ENCODE peak calls at places on chromosomes 13 and 19, in seven cellular contexts. Y is substantia nigra; R is GM23338; P is iPS DF 6.9; W is tibial nerve; K is caudate nucleus; V is CD8-positive, alpha-beta T cell. D is an unnamed sample.

GRCh38 chr13:32228330-32229041 is 86.7 kb downstream of the ZAR1L start:
- DNase-seq in Y (no peak), R (peak), P (no peak), W (no peak), K (no peak), V (no peak), D (peak)

GRCh38 chr19:39138221-39139211 is 12.9 kb downstream of the PAK4 start:
- DNase-seq in Y (peak), R (no peak), P (no peak), W (no peak), K (no peak), V (no peak), D (no peak)

GRCh38 chr19:12140545-12141404 is 625 bp upstream of the ZNF20 start:
- DNase-seq in Y (peak), R (peak), P (peak), W (peak), K (peak), V (peak), D (peak)

GRCh38 chr19:17996826-17997316 is 11.1 kb upstream of the ARRDC2 start:
- DNase-seq in Y (peak), R (peak), P (no peak), W (peak), K (peak), V (peak), D (peak)

GRCh38 chr19:18520848-18521691 is 800 bp downstream of the ELL start:
- DNase-seq in Y (no peak), R (peak), P (no peak), W (no peak), K (peak), V (no peak), D (no peak)

GRCh38 chr13:62473190-62473943 is 1057.7 kb upstream of the PCDH20 start:
- DNase-seq in Y (no peak), R (peak), P (no peak), W (no peak), K (no peak), V (no peak), D (no peak)

GRCh38 chr19:5309438-5310204 is 31.0 kb downstream of the PTPRS start:
- DNase-seq in Y (no peak), R (peak), P (no peak), W (no peak), K (no peak), V (no peak), D (no peak)

GRCh38 chr13:112643759-112644459 is 45.9 kb upstream of the ATP11A start:
- DNase-seq in Y (no peak), R (no peak), P (no peak), W (no peak), K (no peak), V (no peak), D (no peak)

GRCh38 chr19:19053508-19054314 is 10.1 kb upstream of the SLC25A42 start:
- DNase-seq in Y (peak), R (peak), P (peak), W (no peak), K (no peak), V (peak), D (no peak)

GRCh38 chr13:57740719-57741118 is 109.2 kb downstream of the PCDH17 start:
- DNase-seq in Y (peak), R (no peak), P (no peak), W (no peak), K (peak), V (no peak), D (no peak)

GRCh38 chr13:112322562-112322961 is 53.6 kb upstream of the SPACA7 start:
- DNase-seq in Y (no peak), R (no peak), P (no peak), W (no peak), K (no peak), V (no peak), D (no peak)

GRCh38 chr13:98512774-98513327 is 64.1 kb downstream of the STK24 start:
- DNase-seq in Y (no peak), R (no peak), P (no peak), W (no peak), K (no peak), V (no peak), D (no peak)

GRCh38 chr13:68027311-68027710 is 797.2 kb upstream of the PCDH9 start:
- DNase-seq in Y (no peak), R (no peak), P (no peak), W (no peak), K (no peak), V (no peak), D (no peak)

GRCh38 chr19:43306097-43306496 is 36.8 kb upstream of the PSG9 start:
- DNase-seq in Y (no peak), R (no peak), P (no peak), W (no peak), K (no peak), V (no peak), D (no peak)

GRCh38 chr19:44954649-44955499 is at the start of gene CLPTM1:
- DNase-seq in Y (peak), R (peak), P (peak), W (peak), K (peak), V (peak), D (peak)

GRCh38 chr19:7069904-7070226 is 362 bp downstream of the ZNF557 start:
- DNase-seq in Y (no peak), R (no peak), P (no peak), W (no peak), K (no peak), V (no peak), D (no peak)

GRCh38 chr19:13825489-13826475 is 30.5 kb downstream of the ZSWIM4 start:
- DNase-seq in Y (no peak), R (peak), P (no peak), W (no peak), K (no peak), V (peak), D (no peak)

GRCh38 chr19:33316521-33317284 is 14.4 kb upstream of the CEBPA start:
- DNase-seq in Y (no peak), R (no peak), P (no peak), W (no peak), K (no peak), V (no peak), D (no peak)

GRCh38 chr13:46160474-46161066 is 21.4 kb downstream of the LCP1 start:
- DNase-seq in Y (no peak), R (peak), P (peak), W (no peak), K (no peak), V (peak), D (peak)

GRCh38 chr13:110361365-110361911 is 54.4 kb downstream of the COL4A2 start:
- DNase-seq in Y (no peak), R (no peak), P (no peak), W (peak), K (no peak), V (no peak), D (no peak)

GRCh38 chr19:33430674-33431277 is 57.3 kb downstream of the CEBPG start:
- DNase-seq in Y (peak), R (peak), P (peak), W (no peak), K (peak), V (peak), D (peak)

GRCh38 chr13:106390360-106390759 is 145.1 kb downstream of the EFNB2 start:
- DNase-seq in Y (no peak), R (no peak), P (no peak), W (no peak), K (no peak), V (no peak), D (no peak)

GRCh38 chr19:16342002-16342715 is 17.5 kb downstream of the KLF2 start:
- DNase-seq in Y (peak), R (no peak), P (no peak), W (no peak), K (no peak), V (peak), D (no peak)

GRCh38 chr19:15195381-15195964 is 5.3 kb downstream of the NOTCH3 start:
- DNase-seq in Y (no peak), R (peak), P (no peak), W (no peak), K (no peak), V (peak), D (peak)

GRCh38 chr13:111990362-111990761 is 76.6 kb upstream of the SOX1 start:
- DNase-seq in Y (no peak), R (no peak), P (no peak), W (no peak), K (no peak), V (no peak), D (no peak)

GRCh38 chr13:27355894-27356293 is 68.5 kb upstream of the GTF3A start:
- DNase-seq in Y (no peak), R (peak), P (no peak), W (no peak), K (no peak), V (no peak), D (no peak)

GRCh38 chr13:91126806-91127205 is 220.7 kb upstream of the MIR17HG start:
- DNase-seq in Y (no peak), R (no peak), P (no peak), W (no peak), K (no peak), V (no peak), D (no peak)

GRCh38 chr13:100088282-100088647 is 628 bp upstream of the PCCA start:
- DNase-seq in Y (no peak), R (no peak), P (no peak), W (no peak), K (no peak), V (no peak), D (no peak)

GRCh38 chr19:4539169-4539696 is 603 bp downstream of the LRG1 start:
- DNase-seq in Y (no peak), R (no peak), P (no peak), W (no peak), K (no peak), V (no peak), D (no peak)

GRCh38 chr13:113902956-113903355 is 39.1 kb upstream of the GAS6 start:
- DNase-seq in Y (no peak), R (no peak), P (no peak), W (no peak), K (no peak), V (no peak), D (no peak)

GRCh38 chr13:113901642-113902041 is 37.8 kb upstream of the GAS6 start:
- DNase-seq in Y (no peak), R (no peak), P (no peak), W (no peak), K (no peak), V (no peak), D (no peak)

GRCh38 chr13:113902536-113902935 is 38.7 kb upstream of the GAS6 start:
- DNase-seq in Y (no peak), R (no peak), P (no peak), W (no peak), K (no peak), V (no peak), D (no peak)

GRCh38 chr13:113900646-113901045 is 36.8 kb upstream of the GAS6 start:
- DNase-seq in Y (no peak), R (no peak), P (no peak), W (no peak), K (no peak), V (no peak), D (no peak)

GRCh38 chr13:113901231-113901630 is 37.4 kb upstream of the GAS6 start:
- DNase-seq in Y (no peak), R (no peak), P (no peak), W (no peak), K (no peak), V (no peak), D (no peak)
- H3K27ac ChIP-seq in Y (no peak), R (no peak), P (no peak), W (no peak), K (no peak), V (no peak), D (peak)

DNA sequence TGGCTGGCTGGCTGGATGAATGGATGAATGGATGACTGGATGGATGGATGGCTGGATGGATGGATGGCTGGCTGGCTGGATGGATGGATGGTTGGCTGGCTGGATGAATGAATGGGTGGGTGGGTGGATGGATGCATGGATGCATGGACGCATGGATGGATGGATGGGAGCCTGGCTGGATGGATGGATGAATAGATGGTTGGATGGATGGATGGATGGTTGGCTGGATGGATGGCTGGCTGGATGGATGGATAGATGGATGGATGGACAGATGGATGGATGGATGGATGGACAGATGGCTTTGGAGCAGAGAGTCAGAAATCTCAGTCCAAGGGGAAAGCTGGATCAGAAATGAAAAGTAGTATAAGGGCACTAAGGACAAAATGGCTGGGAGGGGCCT is 106.4 kb upstream of the SERP2 start:
- DNase-seq in Y (no peak), R (no peak), P (no peak), W (no peak), K (no peak), V (no peak), D (no peak)
- H3K27ac ChIP-seq in Y (no peak), R (no peak), P (no peak), W (no peak), K (no peak), V (no peak), D (peak)

DNA sequence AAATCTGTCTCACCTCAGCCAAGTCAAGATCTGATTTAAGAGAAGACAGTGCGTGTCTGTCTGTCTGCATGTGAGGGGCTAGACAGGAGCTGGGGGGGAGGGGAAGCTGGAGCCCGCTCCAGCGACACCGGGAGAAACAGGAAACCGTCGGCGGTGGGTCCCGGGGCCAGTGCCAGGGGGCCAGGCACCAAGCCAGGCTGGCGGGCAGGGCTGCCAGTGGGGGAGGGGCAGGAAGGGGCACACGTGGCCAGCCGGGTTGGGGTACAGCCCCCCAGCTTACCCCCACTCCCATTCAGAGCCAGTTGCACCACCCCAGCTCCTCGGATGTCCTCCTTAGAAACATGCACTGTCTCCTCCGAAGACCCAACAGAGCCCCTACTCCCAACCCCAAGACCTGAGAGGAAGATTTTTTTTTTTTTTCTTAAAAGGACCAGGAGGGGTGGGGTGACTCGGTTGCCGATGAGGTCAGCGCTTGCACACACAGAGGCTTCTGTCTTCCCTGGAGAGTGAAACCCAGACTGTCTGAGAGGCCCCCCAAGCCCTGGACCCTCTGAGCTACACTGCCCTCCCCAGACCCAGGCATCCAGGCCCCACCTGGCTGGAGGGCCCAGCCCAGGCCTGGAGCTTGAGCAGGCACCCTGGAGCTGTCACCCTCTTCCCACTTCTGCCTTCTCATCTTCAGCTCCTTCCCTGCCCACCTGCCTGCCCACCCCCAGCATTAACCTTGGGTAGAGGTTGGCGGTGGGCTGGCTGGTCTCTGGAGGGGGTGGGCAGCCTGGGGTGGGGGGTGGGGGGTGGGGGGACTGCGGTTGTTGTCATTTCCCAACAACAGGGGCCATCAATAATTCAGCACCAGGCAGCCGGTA is 4.0 kb downstream of the ERF start:
- DNase-seq in Y (peak), R (no peak), P (no peak), W (no peak), K (peak), V (peak), D (no peak)
- H3K27ac ChIP-seq in Y (peak), R (no peak), P (no peak), W (peak), K (peak), V (no peak), D (peak)

GRCh38 chr19:30690935-30691505 is 318.8 kb downstream of the ZNF536 start:
- DNase-seq in Y (no peak), R (peak), P (no peak), W (no peak), K (no peak), V (no peak), D (no peak)

GRCh38 chr19:30694156-30694555 is 322.0 kb downstream of the ZNF536 start:
- DNase-seq in Y (no peak), R (no peak), P (no peak), W (no peak), K (no peak), V (no peak), D (no peak)

GRCh38 chr19:30691767-30692516 is 319.8 kb downstream of the ZNF536 start:
- DNase-seq in Y (no peak), R (no peak), P (no peak), W (no peak), K (no peak), V (no peak), D (no peak)

GRCh38 chr19:30693179-30693578 is 321.0 kb downstream of the ZNF536 start:
- DNase-seq in Y (no peak), R (no peak), P (no peak), W (no peak), K (no peak), V (no peak), D (no peak)

DNA sequence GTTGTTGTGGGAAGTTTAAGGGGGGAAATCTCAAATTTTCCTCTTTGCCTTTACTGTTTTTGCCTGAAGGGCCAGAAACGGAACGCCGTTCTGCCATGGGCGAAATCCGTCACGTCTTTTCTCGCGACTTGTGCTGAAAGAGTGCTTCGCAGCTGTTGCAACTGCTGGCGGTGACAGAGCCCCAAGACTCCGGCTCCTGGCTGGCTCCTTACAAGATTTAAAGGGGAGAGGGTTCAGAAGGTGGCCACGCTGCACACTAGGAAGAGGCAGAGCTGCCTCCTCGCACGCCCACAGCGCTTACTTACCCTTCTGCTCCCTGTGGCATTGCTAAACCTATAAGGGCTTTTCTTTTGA is 320.3 kb downstream of the ZNF536 start:
- DNase-seq in Y (no peak), R (no peak), P (no peak), W (no peak), K (peak), V (no peak), D (no peak)
- H3K27ac ChIP-seq in Y (peak), R (no peak), P (no peak), W (peak), K (peak), V (no peak), D (no peak)

GRCh38 chr13:30133976-30134375 is 173.4 kb downstream of the KATNAL1 start:
- DNase-seq in Y (no peak), R (no peak), P (no peak), W (no peak), K (no peak), V (no peak), D (no peak)

GRCh38 chr13:30134578-30134977 is 172.8 kb downstream of the KATNAL1 start:
- DNase-seq in Y (no peak), R (no peak), P (no peak), W (no peak), K (no peak), V (no peak), D (no peak)

GRCh38 chr13:30132623-30133553 is 174.5 kb downstream of the KATNAL1 start:
- DNase-seq in Y (peak), R (peak), P (peak), W (peak), K (peak), V (peak), D (peak)

GRCh38 chr13:30135351-30135750 is 172.0 kb downstream of the KATNAL1 start:
- DNase-seq in Y (no peak), R (no peak), P (no peak), W (no peak), K (no peak), V (no peak), D (no peak)

DNA sequence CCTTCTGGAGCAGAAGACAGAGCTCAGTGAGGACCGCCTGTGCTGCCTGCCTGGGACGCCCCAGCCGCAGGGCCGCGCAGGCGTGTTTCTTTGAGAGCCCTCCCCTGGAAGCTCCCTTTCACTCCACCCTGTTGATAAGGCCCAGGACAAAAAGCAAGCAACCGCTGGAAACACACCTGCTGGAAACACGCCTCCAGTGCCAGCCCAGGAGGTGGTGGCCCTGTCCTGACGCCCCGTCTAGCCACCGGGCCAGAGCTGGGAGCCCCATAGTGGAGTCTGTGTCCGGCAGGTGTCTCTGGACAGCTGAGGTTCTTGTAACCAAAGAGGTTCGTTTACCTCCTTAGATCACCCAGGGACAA is 173.8 kb downstream of the KATNAL1 start:
- DNase-seq in Y (no peak), R (no peak), P (no peak), W (no peak), K (no peak), V (no peak), D (no peak)
- H3K27ac ChIP-seq in Y (peak), R (no peak), P (no peak), W (no peak), K (no peak), V (no peak), D (no peak)

DNA sequence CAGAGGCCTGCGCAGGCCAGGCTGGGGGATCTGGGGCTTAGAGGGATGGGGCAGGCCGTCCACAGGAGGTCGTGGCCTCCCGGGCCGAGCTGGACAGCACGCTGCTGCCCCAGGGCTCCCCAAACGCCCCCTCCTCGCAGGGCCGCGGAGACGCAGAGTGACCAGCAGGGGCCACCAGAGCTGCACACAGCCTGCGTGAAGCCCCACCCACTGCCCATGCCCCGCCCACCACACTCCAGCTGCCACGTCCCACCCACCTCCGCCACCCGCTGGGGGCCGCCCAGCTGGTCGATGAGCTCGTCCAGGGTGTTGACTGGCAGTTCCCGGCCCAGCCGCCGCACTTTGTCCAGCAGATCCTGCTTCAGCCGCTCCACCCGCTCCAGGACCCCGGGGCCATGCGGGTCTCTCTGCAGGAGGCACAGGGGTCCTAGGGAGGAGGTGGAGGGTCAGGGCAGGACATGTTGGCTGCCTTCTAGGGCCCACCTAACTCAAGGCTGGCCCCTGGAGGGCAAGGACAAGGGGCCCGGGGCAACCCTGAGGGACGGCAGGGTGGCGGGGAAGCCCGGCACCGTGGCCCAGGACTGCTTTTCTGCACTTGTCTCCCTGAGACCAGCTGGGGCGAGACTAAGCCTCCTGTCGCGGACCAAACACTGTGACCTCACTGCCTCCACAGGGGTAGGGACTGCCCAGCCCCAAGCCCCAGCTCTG is 9.6 kb downstream of the GPX4 start:
- DNase-seq in Y (peak), R (peak), P (no peak), W (peak), K (peak), V (peak), D (peak)
- H3K27ac ChIP-seq in Y (peak), R (peak), P (no peak), W (peak), K (peak), V (no peak), D (peak)

D was measured in RWPE1.